ENCODE peak calls at places on chromosomes 13 and 19, in five cellular contexts. R is neuronal stem cell, M is mesendoderm, D is IMR-90, F is H1. K is an unnamed sample.

GRCh38 chr13:19957320-19958118 is 1.0 kb upstream of the ZMYM2 start:
- DNase-seq in R (peak; percentile 74), M (peak; percentile 92), D (peak; percentile 18), F (peak; percentile 86), K (peak; percentile 84)

GRCh38 chr13:40503966-40504591 is 162.4 kb downstream of the FOXO1 start:
- DNase-seq in R (no peak), M (peak; percentile 94), D (peak; percentile 25), F (no peak), K (peak; percentile 15)

GRCh38 chr19:55283548-55284393 is at the start of gene BRSK1:
- DNase-seq in R (peak; percentile 76), M (peak; percentile 92), D (peak; percentile 61), F (peak; percentile 86), K (peak; percentile 77)

GRCh38 chr19:49421039-49421877 is 2.0 kb downstream of the PTH2 start:
- DNase-seq in R (peak; percentile 88), M (peak; percentile 96), D (peak; percentile 17), F (peak; percentile 99), K (peak; percentile 24)

GRCh38 chr13:113049521-113049941 is 56.1 kb upstream of the F7 start:
- DNase-seq in R (no peak), M (no peak), D (no peak), F (no peak), K (no peak)

GRCh38 chr13:108777421-108778420 is 148.3 kb downstream of the MYO16 start:
- DNase-seq in R (peak; percentile 23), M (peak; percentile 99), D (peak; percentile 81), F (no peak), K (peak; percentile 40)

GRCh38 chr19:14073232-14073924 is 792 bp downstream of the MISP3 start:
- DNase-seq in R (peak; percentile 75), M (peak; percentile 72), D (peak; percentile 82), F (peak; percentile 86), K (peak; percentile 75)

GRCh38 chr19:11377237-11377636 is 2.8 kb downstream of the SWSAP1 start:
- DNase-seq in R (no peak), M (no peak), D (peak; percentile 94), F (no peak), K (peak; percentile 78)

GRCh38 chr19:16394681-16395375 is 70.2 kb downstream of the KLF2 start:
- DNase-seq in R (no peak), M (no peak), D (peak; percentile 23), F (no peak), K (no peak)

GRCh38 chr13:74015137-74015536 is 119.1 kb downstream of the KLF12 start:
- DNase-seq in R (no peak), M (peak; percentile 10), D (peak; percentile 39), F (no peak), K (no peak)

GRCh38 chr19:49599378-49600298 is 8.7 kb downstream of the PRR12 start:
- DNase-seq in R (no peak), M (no peak), D (no peak), F (no peak), K (no peak)

GRCh38 chr19:33193269-33193863 is 764 bp upstream of the LRP3 start:
- DNase-seq in R (no peak), M (no peak), D (no peak), F (no peak), K (no peak)

GRCh38 chr13:34364633-34365032 is 546.7 kb downstream of the RFC3 start:
- DNase-seq in R (no peak), M (no peak), D (peak; percentile 16), F (no peak), K (no peak)

GRCh38 chr13:45598597-45598996 is 16.9 kb downstream of the ERICH6B start:
- DNase-seq in R (no peak), M (no peak), D (no peak), F (no peak), K (no peak)

GRCh38 chr13:40445557-40445990 is 220.9 kb downstream of the FOXO1 start:
- DNase-seq in R (no peak), M (peak; percentile 42), D (no peak), F (no peak), K (no peak)

GRCh38 chr19:655691-656090 is 7.3 kb downstream of the RNF126 start:
- DNase-seq in R (no peak), M (no peak), D (no peak), F (no peak), K (no peak)

GRCh38 chr13:49627831-49628652 is at the start of gene ARL11:
- DNase-seq in R (no peak), M (peak; percentile 88), D (no peak), F (peak; percentile 83), K (no peak)

GRCh38 chr19:3604987-3605343 is 1.7 kb downstream of the TBXA2R start:
- DNase-seq in R (no peak), M (no peak), D (no peak), F (no peak), K (no peak)

GRCh38 chr19:31574251-31574973 is 225.2 kb upstream of the TSHZ3 start:
- DNase-seq in R (no peak), M (peak; percentile 9), D (no peak), F (no peak), K (no peak)

GRCh38 chr19:42250249-42250665 is 4.7 kb downstream of the ERF start:
- DNase-seq in R (no peak), M (no peak), D (no peak), F (no peak), K (no peak)

GRCh38 chr19:5838437-5839311 is 828 bp downstream of the FUT6 start:
- DNase-seq in R (no peak), M (no peak), D (no peak), F (no peak), K (no peak)

GRCh38 chr19:5832527-5833216 is 6.8 kb downstream of the FUT6 start:
- DNase-seq in R (no peak), M (no peak), D (no peak), F (no peak), K (no peak)

GRCh38 chr19:5843295-5843927 is 3.9 kb upstream of the FUT6 start:
- DNase-seq in R (no peak), M (no peak), D (no peak), F (no peak), K (no peak)

GRCh38 chr19:5839312-5840017 is at the start of gene FUT6:
- DNase-seq in R (no peak), M (no peak), D (no peak), F (no peak), K (no peak)

GRCh38 chr19:5837768-5838364 is 1.6 kb downstream of the FUT6 start:
- DNase-seq in R (no peak), M (no peak), D (no peak), F (no peak), K (no peak)
- H3K4me3 ChIP-seq in R (no peak overlapping the region), M (no peak overlapping the region), D (no peak overlapping the region), F (no peak overlapping the region), K (no peak overlapping the region)

GRCh38 chr19:40800339-40800996 is 1.5 kb downstream of the EGLN2 start:
- DNase-seq in R (no peak), M (no peak), D (no peak), F (no peak), K (no peak)
- H2BK15ac ChIP-seq in R (no peak overlapping the region), M (no peak overlapping the region), D (no peak overlapping the region), F (no peak overlapping the region), K (no peak overlapping the region)

GRCh38 chr19:46717716-46718143 is 816 bp upstream of the PRKD2 start:
- DNase-seq in R (no peak), M (no peak), D (no peak), F (peak; percentile 58), K (no peak)

GRCh38 chr19:46715620-46716012 is 1.3 kb downstream of the PRKD2 start:
- DNase-seq in R (no peak), M (no peak), D (no peak), F (no peak), K (no peak)

GRCh38 chr19:46716013-46716671 is 772 bp downstream of the PRKD2 start:
- DNase-seq in R (no peak), M (peak; percentile 39), D (no peak), F (peak; percentile 77), K (peak; percentile 37)

GRCh38 chr19:46717034-46717715 is at the start of gene PRKD2:
- DNase-seq in R (peak; percentile 89), M (peak; percentile 93), D (peak; percentile 68), F (peak; percentile 100), K (peak; percentile 85)

DNA sequence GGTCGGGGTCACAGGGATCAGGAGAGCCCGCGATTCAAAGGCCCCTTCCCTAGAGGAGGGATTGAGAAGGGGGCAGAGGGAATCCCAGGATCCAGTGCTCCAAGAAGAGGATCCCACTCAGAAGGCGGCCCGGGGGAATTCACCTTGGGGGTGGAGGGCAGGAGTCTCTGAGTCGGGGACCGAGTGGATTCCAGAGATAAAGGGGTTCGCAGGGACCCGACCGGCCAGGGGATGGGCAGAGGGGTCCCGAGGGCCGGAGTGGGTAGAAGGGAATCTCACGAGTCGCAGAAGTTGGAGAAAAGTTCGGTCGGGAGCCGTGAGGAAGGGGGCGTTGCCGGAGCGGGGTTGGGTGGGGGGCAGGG is 261 bp downstream of the PRKD2 start:
- DNase-seq in R (no peak), M (peak; percentile 35), D (no peak), F (no peak), K (no peak)
- H2AK5ac ChIP-seq in R (peak overlapping the region; percentile 89), M (no peak overlapping the region), D (no peak overlapping the region), F (no peak overlapping the region), K (no peak overlapping the region)

GRCh38 chr19:45049073-45049736 is 10.4 kb downstream of the CLASRP start:
- DNase-seq in R (no peak), M (no peak), D (no peak), F (no peak), K (no peak)

GRCh38 chr19:45050036-45050435 is 11.2 kb downstream of the CLASRP start:
- DNase-seq in R (no peak), M (no peak), D (no peak), F (no peak), K (no peak)

GRCh38 chr19:45047188-45047797 is 8.4 kb downstream of the CLASRP start:
- DNase-seq in R (no peak), M (no peak), D (no peak), F (no peak), K (no peak)

GRCh38 chr19:45046355-45046754 is 7.5 kb downstream of the CLASRP start:
- DNase-seq in R (no peak), M (no peak), D (no peak), F (no peak), K (no peak)

DNA sequence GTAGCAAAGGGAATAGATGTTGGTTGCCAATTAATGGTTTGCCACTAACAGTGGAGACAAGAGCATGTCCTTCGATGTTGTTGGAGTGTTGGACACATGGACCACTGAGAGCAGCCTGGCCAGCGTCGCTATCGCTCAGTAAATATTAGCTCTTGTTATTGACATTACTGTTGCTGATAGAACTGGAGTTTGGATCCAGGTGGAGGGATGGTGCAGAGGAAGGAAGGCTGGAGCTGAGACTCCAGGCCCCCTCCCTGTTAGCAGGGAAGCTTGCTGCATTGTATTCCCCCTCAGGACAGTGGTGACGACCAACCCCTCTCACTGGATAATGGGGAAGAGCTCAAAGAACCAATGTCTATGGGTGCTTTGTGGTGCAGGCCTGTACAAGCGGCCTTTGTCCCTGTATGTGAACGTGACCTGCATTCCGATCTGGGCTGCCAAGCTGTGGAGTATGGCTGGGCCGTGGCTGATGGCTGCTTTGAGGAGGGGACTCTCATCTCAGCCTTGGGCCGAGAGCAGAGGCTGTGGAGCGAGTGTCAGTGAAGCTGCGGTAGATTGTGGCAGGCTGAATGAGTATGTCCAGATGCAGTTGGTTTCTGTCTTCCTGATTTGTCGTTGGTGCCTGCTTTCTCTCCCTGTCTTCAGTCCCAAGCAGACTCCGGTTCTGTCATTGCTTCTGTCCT is 7.0 kb downstream of the CLASRP start:
- DNase-seq in R (no peak), M (no peak), D (no peak), F (no peak), K (no peak)
- H3K4me3 ChIP-seq in R (no peak overlapping the region), M (no peak overlapping the region), D (no peak overlapping the region), F (no peak overlapping the region), K (no peak overlapping the region)

GRCh38 chr19:38263696-38264485 is 482 bp upstream of the SPINT2 start:
- DNase-seq in R (no peak), M (peak; percentile 96), D (peak; percentile 45), F (no peak), K (peak; percentile 70)
- H2BK15ac ChIP-seq in R (peak overlapping the region; percentile 99), M (no peak overlapping the region), D (no peak overlapping the region), F (peak overlapping the region; percentile 3), K (peak overlapping the region; percentile 61)

K was measured in mesenchymal stem cell.